ENCODE peak calls at places on chromosomes 1 and 21, in four cellular contexts. One of them, this sample, is unnamed.

GRCh38 chr1:3566951-3567350 is 44.4 kb downstream of the MEGF6 start:
- DNase-seq in EH: no peak
- DNase-seq in SW480: no peak
- DNase-seq in ELR: no peak
- DNase-seq in this sample: no peak

GRCh38 chr1:22582670-22583635 is 19.7 kb downstream of the EPHA8 start:
- DNase-seq in EH: no peak
- DNase-seq in SW480: no peak
- DNase-seq in ELR: no peak
- DNase-seq in this sample: no peak

GRCh38 chr1:203675596-203676347 is 49.1 kb downstream of the ATP2B4 start:
- DNase-seq in EH: no peak
- DNase-seq in ELR: no peak
- DNase-seq in SW480: peak
- DNase-seq in this sample: no peak

GRCh38 chr1:193489191-193489590 is 302.8 kb upstream of the B3GALT2 start:
- DNase-seq in SW480: no peak
- DNase-seq in ELR: no peak
- DNase-seq in EH: no peak
- DNase-seq in this sample: no peak

GRCh38 chr1:112934562-112934952 is 21.4 kb downstream of the SLC16A1 start:
- DNase-seq in SW480: no peak
- DNase-seq in EH: peak
- DNase-seq in ELR: no peak
- DNase-seq in this sample: peak

GRCh38 chr1:9716404-9717192 is 65.1 kb downstream of the PIK3CD start:
- DNase-seq in EH: no peak
- DNase-seq in ELR: no peak
- DNase-seq in SW480: no peak
- DNase-seq in this sample: no peak

GRCh38 chr1:234313171-234313570 is 60.1 kb upstream of the COA6 start:
- DNase-seq in SW480: no peak
- DNase-seq in EH: no peak
- DNase-seq in ELR: peak
- DNase-seq in this sample: no peak

GRCh38 chr21:46048926-46049889 is 48.7 kb upstream of the COL6A2 start:
- DNase-seq in ELR: peak
- DNase-seq in EH: peak
- DNase-seq in SW480: no peak
- DNase-seq in this sample: peak

GRCh38 chr1:68049941-68050878 is at the start of gene DIRAS3:
- DNase-seq in SW480: peak
- DNase-seq in ELR: peak
- DNase-seq in EH: peak
- DNase-seq in this sample: peak

GRCh38 chr1:184160236-184160635 is 108.7 kb downstream of the TSEN15 start:
- DNase-seq in EH: peak
- DNase-seq in ELR: peak
- DNase-seq in SW480: no peak
- DNase-seq in this sample: peak

GRCh38 chr1:206050655-206051235 is 2.2 kb upstream of the RHEX start:
- DNase-seq in ELR: no peak
- DNase-seq in EH: no peak
- DNase-seq in SW480: no peak
- DNase-seq in this sample: no peak

GRCh38 chr1:66598670-66599069 is 64.7 kb downstream of the SGIP1 start:
- DNase-seq in ELR: peak
- DNase-seq in SW480: peak
- DNase-seq in EH: peak
- DNase-seq in this sample: peak

GRCh38 chr1:73105755-73106154 is 823.4 kb upstream of the NEGR1 start:
- DNase-seq in SW480: no peak
- DNase-seq in ELR: no peak
- DNase-seq in EH: no peak
- DNase-seq in this sample: no peak

GRCh38 chr1:234689236-234689635 is 79.3 kb upstream of the IRF2BP2 start:
- DNase-seq in SW480: no peak
- DNase-seq in ELR: no peak
- DNase-seq in EH: no peak
- DNase-seq in this sample: no peak

GRCh38 chr1:89310505-89310904 is 37.8 kb upstream of the GBP5 start:
- DNase-seq in SW480: no peak
- DNase-seq in EH: peak
- DNase-seq in ELR: no peak
- DNase-seq in this sample: peak

GRCh38 chr1:221994274-221994698 is 252.4 kb upstream of the DUSP10 start:
- DNase-seq in SW480: no peak
- DNase-seq in ELR: peak
- DNase-seq in EH: peak
- DNase-seq in this sample: peak

GRCh38 chr1:30660241-30660640 is 63.1 kb downstream of the MATN1 start:
- DNase-seq in SW480: no peak
- DNase-seq in ELR: no peak
- DNase-seq in EH: no peak
- DNase-seq in this sample: no peak

GRCh38 chr1:22262583-22262982 is 119.7 kb upstream of the WNT4 start:
- DNase-seq in SW480: peak
- DNase-seq in ELR: no peak
- DNase-seq in EH: no peak
- DNase-seq in this sample: no peak

GRCh38 chr1:94020764-94021579 is 100.0 kb downstream of the ABCA4 start:
- DNase-seq in SW480: no peak
- DNase-seq in EH: peak
- DNase-seq in ELR: peak
- DNase-seq in this sample: peak

GRCh38 chr1:8448906-8449661 is 131.2 kb downstream of the SLC45A1 start:
- DNase-seq in EH: peak
- DNase-seq in ELR: peak
- DNase-seq in SW480: peak
- DNase-seq in this sample: peak

GRCh38 chr21:32186843-32187242 is 92.0 kb downstream of the MIS18A start:
- DNase-seq in EH: no peak
- DNase-seq in ELR: no peak
- DNase-seq in SW480: no peak
- DNase-seq in this sample: no peak

GRCh38 chr1:204377800-204378608 is 18.3 kb upstream of the PLEKHA6 start:
- DNase-seq in SW480: peak
- DNase-seq in ELR: peak
- DNase-seq in EH: peak
- DNase-seq in this sample: peak

GRCh38 chr1:230109066-230109465 is 42.0 kb downstream of the GALNT2 start:
- DNase-seq in EH: no peak
- DNase-seq in ELR: no peak
- DNase-seq in SW480: no peak
- DNase-seq in this sample: no peak

GRCh38 chr1:111621050-111621449 is 1.5 kb downstream of the RAP1A start:
- DNase-seq in EH: peak
- DNase-seq in SW480: no peak
- DNase-seq in ELR: peak
- DNase-seq in this sample: peak

GRCh38 chr1:2386636-2387611 is 4.4 kb downstream of the MORN1 start:
- DNase-seq in SW480: no peak
- DNase-seq in EH: no peak
- DNase-seq in ELR: no peak
- DNase-seq in this sample: no peak

GRCh38 chr1:111735858-111736544 is 3.2 kb downstream of the INKA2 start:
- DNase-seq in EH: no peak
- DNase-seq in SW480: no peak
- DNase-seq in ELR: no peak
- DNase-seq in this sample: no peak

GRCh38 chr21:33587792-33588484 is 546 bp downstream of the DONSON start:
- DNase-seq in EH: peak
- DNase-seq in SW480: peak
- DNase-seq in ELR: peak
- DNase-seq in this sample: peak

GRCh38 chr1:19260211-19261138 is 8.9 kb downstream of the MRTO4 start:
- DNase-seq in SW480: peak
- DNase-seq in EH: peak
- DNase-seq in ELR: peak
- DNase-seq in this sample: peak

GRCh38 chr1:32272557-32273388 is 19.1 kb upstream of the HDAC1 start:
- DNase-seq in SW480: no peak
- DNase-seq in EH: no peak
- DNase-seq in ELR: no peak
- DNase-seq in this sample: no peak

GRCh38 chr1:182348916-182349747 is 42.5 kb downstream of the GLUL start:
- DNase-seq in EH: peak
- DNase-seq in SW480: no peak
- DNase-seq in ELR: no peak
- DNase-seq in this sample: peak

GRCh38 chr1:51093566-51093965 is 8.5 kb upstream of the C1orf185 start:
- DNase-seq in ELR: no peak
- DNase-seq in EH: peak
- DNase-seq in SW480: no peak
- DNase-seq in this sample: peak

This sample was measured in adipocyte.